ENCODE peak calls at places on chromosomes 3 and 15, in four cellular contexts. H is hepatocyte, G is HCT116, X is PC-3. A is an unnamed sample.

GRCh38 chr15:60407406-60407805 is 9.6 kb upstream of the ANXA2 start:
- DNase-seq in H (no peak), G (no peak), X (peak; percentile 89), A (peak; percentile 91)

GRCh38 chr15:70892912-70893560 is 410 bp downstream of the LRRC49 start:
- DNase-seq in H (peak; percentile 63), G (no peak), X (peak; percentile 56), A (peak; percentile 41)

GRCh38 chr3:170007031-170007663 is 30.6 kb upstream of the GPR160 start:
- DNase-seq in H (no peak), G (no peak), X (no peak), A (peak; percentile 64)

GRCh38 chr3:52123106-52123708 is 31.0 kb downstream of the POC1A start:
- DNase-seq in H (peak; percentile 86), G (peak; percentile 37), X (peak; percentile 77), A (peak; percentile 15)

GRCh38 chr3:101903426-101903825 is 54.1 kb downstream of the NFKBIZ start:
- DNase-seq in H (no peak), G (no peak), X (peak; percentile 78), A (peak; percentile 12)

GRCh38 chr3:185552358-185552877 is at the start of gene LIPH:
- DNase-seq in H (peak; percentile 65), G (peak; percentile 76), X (peak; percentile 75), A (peak; percentile 23)

GRCh38 chr15:95663156-95663831 is 667.2 kb upstream of the NR2F2 start:
- DNase-seq in H (no peak), G (no peak), X (no peak), A (peak; percentile 76)

GRCh38 chr15:71237456-71238188 is 122.4 kb downstream of the THSD4 start:
- DNase-seq in H (peak; percentile 93), G (peak; percentile 69), X (peak; percentile 95), A (peak; percentile 95)

GRCh38 chr3:153215971-153216370 is 53.9 kb downstream of the RAP2B start:
- DNase-seq in H (peak; percentile 28), G (no peak), X (no peak), A (no peak)

GRCh38 chr15:37001436-37001835 is 98.9 kb downstream of the MEIS2 start:
- DNase-seq in H (no peak), G (no peak), X (no peak), A (no peak)

GRCh38 chr15:51085764-51086163 is 8.9 kb downstream of the TNFAIP8L3 start:
- DNase-seq in H (no peak), G (no peak), X (no peak), A (no peak)

GRCh38 chr15:74783808-74784175 is 1.9 kb downstream of the CSK start:
- DNase-seq in H (no peak), G (no peak), X (no peak), A (no peak)

GRCh38 chr15:31215490-31216209 is 111.0 kb upstream of the KLF13 start:
- DNase-seq in H (peak; percentile 86), G (no peak), X (peak; percentile 62), A (peak; percentile 12)

GRCh38 chr3:129973853-129974252 is 667 bp upstream of the TRH start:
- DNase-seq in H (no peak), G (no peak), X (no peak), A (no peak)
- TF ChIP-seq EZH2 in H (no peak), G (no peak), X (no peak), A (no peak)

GRCh38 chr3:32865364-32865763 is 47.6 kb downstream of the TRIM71 start:
- DNase-seq in H (peak; percentile 32), G (no peak), X (peak; percentile 71), A (peak; percentile 17)
- H3K4me1 ChIP-seq in H (peaks cover 3% of the 10 kb centered on the region), G (no peaks in the 10 kb centered on the region), X (peaks cover 12% of the 10 kb centered on the region), A (no peaks in the 10 kb centered on the region)

DNA sequence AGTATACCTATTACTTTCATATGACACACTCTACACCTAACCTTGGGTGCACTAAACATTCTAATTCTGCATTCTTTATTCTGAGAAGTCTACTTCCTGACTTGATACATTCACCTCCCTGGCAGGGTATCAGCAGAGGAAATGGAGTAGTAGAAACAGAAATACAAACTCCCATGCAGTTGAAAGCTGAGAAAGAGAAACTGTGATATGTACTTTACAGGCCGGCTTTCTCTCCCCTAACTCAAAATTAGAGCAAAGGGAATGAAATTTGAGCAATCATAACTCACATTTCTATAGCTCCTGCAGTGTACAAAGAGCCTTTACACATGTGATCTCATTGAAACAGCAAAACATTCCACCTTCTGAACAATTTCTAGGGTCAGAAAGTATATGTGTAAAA is 135.5 kb upstream of the COL8A1 start:
- DNase-seq in H (no peak), G (no peak), X (peak; percentile 13), A (no peak)
- TF ChIP-seq EZH2 in H (no peak), G (no peak), X (no peak), A (no peak)

DNA sequence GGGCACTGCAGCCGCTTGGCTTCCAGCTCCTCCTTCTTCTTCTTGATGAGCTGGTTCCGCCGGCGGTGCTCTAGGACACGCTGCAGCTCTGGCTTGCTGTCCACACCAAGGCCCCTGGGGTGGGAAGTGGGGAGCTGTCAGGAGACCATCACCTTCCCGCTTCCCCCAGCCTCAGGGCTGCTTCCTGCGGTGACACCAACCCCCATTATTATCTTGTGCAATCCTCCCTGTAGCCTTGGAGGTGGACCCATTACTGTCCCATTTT is 10.0 kb downstream of the FAM107A start:
- DNase-seq in H (no peak), G (no peak), X (no peak), A (no peak)
- H3K4me1 ChIP-seq in H (peaks cover 16% of the 10 kb centered on the region), G (peaks cover 25% of the 10 kb centered on the region), X (peaks cover 45% of the 10 kb centered on the region), A (peaks cover 21% of the 10 kb centered on the region)

GRCh38 chr15:77821188-77821958 is 188.7 kb upstream of the LINGO1 start:
- DNase-seq in H (peak; percentile 84), G (peak; percentile 37), X (peak; percentile 54), A (peak; percentile 27)

GRCh38 chr15:77821959-77822256 is 189.2 kb upstream of the LINGO1 start:
- DNase-seq in H (no peak), G (no peak), X (no peak), A (no peak)

GRCh38 chr15:77819271-77819806 is 186.6 kb upstream of the LINGO1 start:
- DNase-seq in H (peak; percentile 30), G (no peak), X (no peak), A (no peak)

GRCh38 chr15:77818484-77819270 is 186.0 kb upstream of the LINGO1 start:
- DNase-seq in H (no peak), G (no peak), X (no peak), A (no peak)

DNA sequence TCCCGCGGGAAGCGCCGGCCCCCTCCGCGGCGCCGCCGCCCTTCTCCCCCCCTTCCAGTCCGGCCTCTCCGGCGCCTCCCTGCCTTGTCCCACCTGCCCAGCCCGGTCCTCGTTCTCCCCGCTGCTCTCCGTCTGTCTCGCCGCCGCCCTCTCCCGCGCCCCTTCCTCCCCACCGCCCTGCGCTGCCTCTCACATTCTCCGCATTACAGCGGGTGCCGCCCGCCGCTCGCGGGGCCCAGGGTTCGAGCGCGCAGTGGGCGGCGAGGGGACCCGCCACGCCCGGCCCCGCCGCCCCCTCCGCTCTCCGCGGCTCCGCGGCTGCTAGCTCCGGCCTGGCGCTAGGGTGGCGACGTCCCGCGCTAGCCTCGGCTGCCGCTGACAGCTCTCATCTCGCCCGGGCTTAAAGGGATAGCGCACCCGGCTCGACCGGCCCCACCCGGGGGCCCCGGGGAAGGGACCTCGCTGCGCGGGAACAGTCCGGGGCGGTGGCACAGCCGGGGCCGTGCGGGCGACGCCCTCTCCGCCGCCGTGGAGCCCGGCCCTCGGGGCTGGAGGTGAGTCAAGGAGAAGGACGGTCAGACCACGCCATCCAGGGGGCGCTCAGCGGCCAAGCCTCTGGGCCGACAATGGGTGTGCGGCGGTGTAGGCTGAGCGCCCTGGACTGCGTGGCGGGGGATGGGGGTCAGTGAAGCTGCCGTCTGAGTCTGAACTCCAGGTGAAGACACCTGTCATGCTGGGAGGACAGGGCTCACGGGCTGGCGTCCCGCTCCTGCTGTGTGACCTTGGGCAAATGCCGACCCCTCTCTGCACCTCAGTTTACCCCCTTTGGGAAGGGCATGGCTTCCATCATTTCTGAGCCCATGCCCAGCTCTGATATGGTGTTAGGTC is 187.4 kb upstream of the LINGO1 start:
- DNase-seq in H (peak; percentile 71), G (peak; percentile 38), X (peak; percentile 9), A (no peak)
- TF ChIP-seq EZH2 in H (peak; percentile 83), G (no peak), X (peak; percentile 82), A (peak; percentile 95)

GRCh38 chr15:93060336-93061248 is 28.4 kb downstream of the RGMA start:
- DNase-seq in H (no peak), G (no peak), X (no peak), A (no peak)

GRCh38 chr15:93066103-93066725 is 22.8 kb downstream of the RGMA start:
- DNase-seq in H (no peak), G (no peak), X (no peak), A (no peak)

GRCh38 chr15:93063796-93064690 is 25.0 kb downstream of the RGMA start:
- DNase-seq in H (no peak), G (no peak), X (no peak), A (no peak)

GRCh38 chr15:93065641-93066045 is 23.4 kb downstream of the RGMA start:
- DNase-seq in H (no peak), G (no peak), X (no peak), A (no peak)

GRCh38 chr15:93063292-93063671 is 25.7 kb downstream of the RGMA start:
- DNase-seq in H (no peak), G (no peak), X (peak; percentile 86), A (no peak)
- H3K4me1 ChIP-seq in H (no peaks in the 10 kb centered on the region), G (peaks cover 19% of the 10 kb centered on the region), X (peaks cover 35% of the 10 kb centered on the region), A (no peaks in the 10 kb centered on the region)

DNA sequence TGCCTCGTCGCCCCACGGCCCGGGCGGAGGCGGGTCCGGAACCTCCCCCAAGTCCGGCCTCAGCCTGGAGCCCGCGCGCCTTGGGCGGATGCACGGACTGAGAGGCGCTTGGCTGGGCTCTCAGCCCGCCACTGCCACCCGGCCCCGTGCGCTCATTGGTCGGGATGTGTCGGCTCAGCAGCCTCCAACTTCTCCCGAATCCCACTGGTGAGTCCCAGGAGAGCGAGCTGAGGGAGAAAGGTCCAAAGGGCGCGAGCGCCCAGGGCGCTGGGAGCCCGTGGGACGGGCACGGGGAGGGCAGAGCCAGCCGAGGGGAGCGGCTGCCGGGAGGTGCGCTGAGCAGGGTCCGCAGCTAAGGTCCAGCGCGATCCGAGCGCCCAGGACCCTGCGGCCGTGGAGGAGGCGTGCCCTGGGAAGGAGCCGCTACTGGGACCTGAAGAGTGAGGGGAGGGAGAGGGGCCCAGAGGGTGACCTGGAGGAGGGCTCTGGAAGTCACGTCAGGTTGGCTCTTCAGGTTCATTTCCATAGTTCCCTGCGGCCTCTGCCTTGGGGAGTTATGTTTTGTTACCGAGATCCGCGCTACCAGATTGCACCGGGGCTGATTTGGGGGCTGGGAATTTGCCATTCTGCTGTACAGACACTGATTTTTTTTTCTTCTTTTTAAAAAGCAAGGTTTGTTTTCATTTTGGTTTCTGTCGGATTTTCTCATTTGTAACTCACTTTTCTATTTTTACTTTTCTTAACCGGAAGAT is at the start of gene MME:
- DNase-seq in H (peak; percentile 74), G (no peak), X (peak; percentile 38), A (peak; percentile 32)
- TF ChIP-seq EZH2 in H (no peak), G (no peak), X (no peak), A (no peak)

DNA sequence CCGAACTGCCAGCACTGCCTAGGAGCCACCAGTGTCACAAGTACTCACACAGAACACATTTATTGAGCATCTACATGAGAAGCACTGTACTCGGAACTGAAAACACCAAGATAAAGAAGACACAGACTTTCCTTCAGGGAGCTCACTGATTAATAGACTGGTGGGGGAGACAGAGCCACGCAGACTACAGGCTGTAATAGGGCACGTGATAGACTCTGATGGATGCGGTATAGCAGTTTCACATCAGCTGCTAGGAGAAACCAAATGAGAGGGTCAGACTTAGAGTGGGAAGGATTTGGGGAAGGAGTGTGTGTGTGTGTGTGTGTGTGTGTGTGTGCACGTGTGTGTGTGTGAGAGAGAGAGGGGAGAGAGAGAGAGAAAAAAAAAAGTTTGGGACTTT is 12.1 kb downstream of the EPHB1 start:
- DNase-seq in H (no peak), G (no peak), X (no peak), A (no peak)
- H3K4me1 ChIP-seq in H (no peaks in the 10 kb centered on the region), G (no peaks in the 10 kb centered on the region), X (no peaks in the 10 kb centered on the region), A (no peaks in the 10 kb centered on the region)

GRCh38 chr15:68991723-68992122 is 22.8 kb upstream of the NOX5 start:
- DNase-seq in H (peak; percentile 59), G (no peak), X (no peak), A (peak; percentile 68)
- TF ChIP-seq EZH2 in H (no peak), G (no peak), X (no peak), A (no peak)

A was measured in astrocyte.